ENCODE peak calls at places on chromosome 19, in eight cellular contexts. G is OCI-LY7, V is GM23338, P is PC-3, F is hepatocyte, H is PC-9, W is MM.1S, C is HCT116. Y is an unnamed sample. For H3K9me2 and H3K4me1, the result is how much of the 10 kb centered on the place peaks cover.

GRCh38 chr19:18340990-18341868 is 831 bp downstream of the PGPEP1 start:
- DNase-seq in H (peak), V (peak), P (peak), W (peak), F (peak), G (peak), C (no peak), Y (peak)

GRCh38 chr19:28468701-28469459 is 744.1 kb downstream of the UQCRFS1 start:
- DNase-seq in P (peak), F (peak), H (no peak), C (no peak), W (peak), V (peak), G (peak), Y (no peak)

GRCh38 chr19:29855087-29855486 is 43.3 kb downstream of the CCNE1 start:
- DNase-seq in F (no peak), V (peak), C (no peak), W (no peak), G (no peak), P (no peak), H (no peak), Y (peak)

GRCh38 chr19:17847538-17848366 is at the start of gene JAK3:
- DNase-seq in P (no peak), W (peak), V (peak), F (peak), G (peak), H (no peak), C (no peak), Y (peak)

GRCh38 chr19:49361438-49362047 is 673 bp downstream of the TEAD2 start:
- DNase-seq in C (peak), W (no peak), V (peak), H (no peak), F (peak), P (peak), G (peak), Y (peak)

GRCh38 chr19:39936020-39936419 is 1.6 kb upstream of the FCGBP start:
- DNase-seq in P (no peak), G (no peak), V (no peak), F (no peak), W (no peak), H (no peak), C (no peak), Y (no peak)

GRCh38 chr19:2089001-2089711 is 7.0 kb downstream of the MOB3A start:
- DNase-seq in W (peak), G (peak), C (no peak), F (no peak), P (peak), V (no peak), H (no peak), Y (peak)

GRCh38 chr19:16382775-16383543 is 58.3 kb downstream of the KLF2 start:
- DNase-seq in G (peak), W (peak), C (peak), F (peak), V (peak), P (peak), H (peak), Y (peak)

GRCh38 chr19:4064073-4064550 is 2.6 kb downstream of the ZBTB7A start:
- DNase-seq in F (peak), W (no peak), C (no peak), G (no peak), V (no peak), P (peak), H (no peak), Y (no peak)

GRCh38 chr19:46513461-46514236 is 18.0 kb upstream of the PNMA8B start:
- DNase-seq in G (peak), F (peak), H (peak), C (peak), V (peak), P (peak), W (no peak), Y (peak)

DNA sequence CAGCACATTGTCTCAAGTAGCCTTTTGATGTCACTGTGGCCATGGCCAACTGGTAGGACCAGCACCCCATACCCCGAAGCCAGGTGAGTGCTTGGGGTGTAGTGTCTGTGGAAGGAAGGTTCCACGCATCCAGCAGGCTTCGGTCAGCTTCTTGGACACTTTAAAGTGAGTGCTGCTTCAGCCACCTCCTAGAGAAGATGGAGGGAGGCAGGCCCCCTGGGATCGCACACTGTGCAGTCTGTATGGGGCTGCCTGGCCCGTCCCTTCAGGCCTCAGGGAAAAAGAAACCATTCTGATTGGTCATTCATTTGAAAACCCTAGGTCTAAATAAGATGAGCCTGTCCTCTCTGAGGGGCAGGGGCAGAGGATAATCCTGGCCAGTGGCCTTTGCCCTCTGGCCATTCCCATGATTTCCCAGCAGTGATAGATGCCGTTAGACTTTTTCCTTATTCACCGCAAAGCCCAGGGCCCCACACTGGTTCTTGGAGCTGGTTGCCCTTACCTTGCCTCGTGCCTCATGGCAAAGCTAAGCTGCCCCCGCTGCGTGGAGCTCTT is 30.7 kb downstream of the GATAD2A start:
- DNase-seq in C (no peak), P (no peak), F (no peak), H (no peak), G (no peak), W (no peak), V (no peak), Y (no peak)
- H3K4me2 ChIP-seq in C (no peak), P (no peak), F (no peak), H (no peak), G (no peak), W (no peak), V (no peak), Y (peak)

GRCh38 chr19:35107541-35107939 is 8.1 kb upstream of the FXYD3 start:
- DNase-seq in C (peak), G (no peak), V (no peak), W (no peak), H (peak), P (peak), F (no peak), Y (no peak)
- H3K9me2 ChIP-seq in C (under half), G (under half), V (under half), W (under half), H (under half), P (under half), F (under half), Y (under half)

DNA sequence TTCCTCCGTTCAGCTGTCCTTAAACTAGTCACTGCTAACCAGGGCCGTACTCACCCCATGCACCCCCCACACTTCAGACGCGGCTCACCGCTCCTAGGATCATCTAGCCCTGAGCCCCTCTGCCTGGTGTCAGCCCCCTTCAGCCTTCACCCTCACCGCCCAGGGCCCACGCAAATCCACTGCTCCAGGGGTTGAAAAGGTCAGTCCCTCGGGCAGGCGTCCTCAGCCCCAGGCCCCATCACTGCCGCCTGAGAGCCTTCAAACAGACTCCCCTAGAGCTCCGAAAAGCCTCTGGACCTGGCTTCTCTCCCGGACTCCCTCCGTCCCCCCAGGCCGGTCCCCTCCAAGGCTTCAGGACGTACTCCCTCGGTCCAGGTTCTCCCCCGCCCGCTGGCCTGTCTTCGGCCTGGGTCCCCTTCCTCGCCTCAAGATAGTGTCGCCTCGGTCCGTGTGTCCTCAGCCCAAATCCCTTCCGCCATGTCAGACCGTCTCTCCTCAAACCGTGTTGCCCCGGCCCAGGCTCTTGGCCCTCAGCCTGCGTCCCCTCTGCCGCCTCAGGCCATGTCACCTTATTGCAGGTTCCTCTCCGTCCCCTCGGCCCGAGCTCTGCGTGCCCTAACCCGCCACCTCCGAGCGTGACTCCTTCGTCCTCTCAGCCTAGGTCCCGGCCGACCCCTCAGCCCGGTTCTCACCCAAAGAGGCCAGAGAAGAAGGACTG is 553 bp downstream of the NAPA start:
- DNase-seq in F (peak), V (no peak), P (no peak), H (no peak), W (peak), G (no peak), C (no peak), Y (no peak)
- H3K4me1 ChIP-seq in F (under half), V (under half), P (under half), H (under half), W (under half), G (half or more), C (under half), Y (under half)

DNA sequence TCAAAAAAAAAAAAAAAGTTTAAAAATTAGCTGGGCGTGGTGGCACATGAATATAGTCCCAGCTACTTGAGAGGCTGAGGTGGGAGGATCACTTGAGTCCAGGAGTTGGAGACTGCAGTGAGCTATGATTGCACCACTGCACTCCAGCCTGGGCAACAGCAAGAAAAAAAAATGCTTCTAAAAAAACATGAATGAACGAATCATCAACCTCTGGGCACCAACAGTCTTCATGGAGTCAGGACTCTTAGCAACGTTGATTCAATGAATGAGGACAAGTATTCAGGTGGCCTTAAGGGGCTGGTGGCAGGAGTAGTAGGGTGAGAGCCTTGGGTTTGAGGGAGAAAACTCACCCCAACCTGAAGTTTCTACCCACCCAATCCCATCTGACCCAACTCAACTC is 20.6 kb upstream of the OLFM2 start:
- DNase-seq in G (no peak), F (no peak), H (no peak), W (no peak), C (no peak), V (no peak), P (no peak), Y (no peak)
- H3K4me2 ChIP-seq in G (no peak), F (no peak), H (no peak), W (no peak), C (no peak), V (no peak), P (no peak), Y (no peak)

DNA sequence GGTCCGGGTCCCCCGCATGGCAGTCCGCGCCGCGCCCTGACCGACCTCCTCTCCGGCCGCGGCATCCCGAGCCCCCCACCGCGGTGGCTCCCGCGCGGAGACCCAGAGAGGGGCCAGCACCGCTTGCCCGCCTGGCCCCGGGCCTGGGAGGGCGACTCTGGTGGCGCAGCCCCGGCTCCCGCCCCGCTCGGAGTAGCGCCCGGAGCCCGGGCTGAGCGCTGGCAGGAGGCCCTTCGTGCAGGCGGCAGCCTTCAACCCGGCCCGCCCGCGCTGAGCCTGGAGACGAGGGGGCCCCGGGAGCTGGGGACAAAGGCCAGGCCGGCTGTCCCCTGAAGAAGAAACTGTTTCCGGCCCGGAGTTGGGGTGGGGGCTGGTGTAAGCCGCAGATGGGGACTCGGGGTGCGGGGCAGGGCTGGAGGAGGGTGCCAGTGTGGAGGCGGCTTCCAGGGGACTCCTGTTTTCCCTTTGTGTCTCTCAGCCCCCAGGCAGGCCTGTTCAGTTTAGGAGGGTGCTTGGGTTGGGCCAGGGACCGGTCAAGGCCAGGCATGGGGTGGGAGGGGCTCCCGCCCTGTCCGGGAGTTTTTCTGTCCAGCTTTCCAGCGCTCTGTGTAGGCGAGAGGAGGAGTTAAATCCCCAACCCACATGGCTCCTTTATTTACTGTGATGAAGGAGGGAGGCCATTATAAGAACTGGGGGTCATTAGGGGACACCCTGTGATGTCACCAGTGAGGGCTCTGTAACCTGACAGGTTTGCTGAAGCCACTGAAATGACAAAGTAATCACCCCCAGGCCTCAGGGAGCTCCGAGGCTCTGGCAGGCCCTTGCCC is 967 bp downstream of the LRP3 start:
- DNase-seq in G (no peak), W (no peak), H (no peak), C (no peak), P (peak), V (peak), F (peak), Y (no peak)
- H3K9me2 ChIP-seq in G (under half), W (under half), H (under half), C (under half), P (under half), V (under half), F (under half), Y (under half)

Y was measured in Karpas-422.